ENCODE peak calls at places on chromosomes 12 and 14, in four cellular contexts. F is H1, L is K562, O is SK-N-SH. T is an unnamed sample.
A peak's percentile ranks its signal among the peaks of the same experiment; 100 is the strongest.

GRCh38 chr12:80894179-80894578 is 43.6 kb downstream of the LIN7A start:
- DNase-seq in F (no peak), L (no peak), O (no peak), T (no peak)

GRCh38 chr14:101221549-101222160 is 318.1 kb upstream of the RTL1 start:
- DNase-seq in F (no peak), L (no peak), O (no peak), T (no peak)

GRCh38 chr12:57755454-57756372 is 810 bp downstream of the MARCHF9 start:
- DNase-seq in F (no peak), L (peak; percentile 54), O (peak; percentile 68), T (no peak)

GRCh38 chr12:51887476-51888315 is at the start of gene ANKRD33:
- DNase-seq in F (no peak), L (peak; percentile 88), O (peak; percentile 44), T (no peak)

GRCh38 chr12:125540580-125541204 is 475.5 kb downstream of the AACS start:
- DNase-seq in F (no peak), L (no peak), O (no peak), T (no peak)

GRCh38 chr12:116466536-116466935 is 92.6 kb upstream of the MAP1LC3B2 start:
- DNase-seq in F (no peak), L (no peak), O (no peak), T (no peak)

GRCh38 chr14:51564986-51565604 is 86.6 kb upstream of the FRMD6 start:
- DNase-seq in F (no peak), L (no peak), O (no peak), T (no peak)

GRCh38 chr12:105036937-105037649 is 47.2 kb downstream of the ALDH1L2 start:
- DNase-seq in F (no peak), L (no peak), O (no peak), T (no peak)

GRCh38 chr12:32907898-32908476 is 11.4 kb upstream of the PKP2 start:
- DNase-seq in F (no peak), L (no peak), O (no peak), T (no peak)

GRCh38 chr14:53411110-53411509 is 258.0 kb upstream of the DDHD1 start:
- DNase-seq in F (no peak), L (no peak), O (no peak), T (no peak)

GRCh38 chr14:22542360-22542759 is 46.7 kb downstream of the DAD1 start:
- DNase-seq in F (no peak), L (no peak), O (no peak), T (no peak)

GRCh38 chr14:96098309-96098998 is 59.3 kb downstream of the C14orf132 start:
- DNase-seq in F (peak; percentile 58), L (peak; percentile 20), O (peak; percentile 70), T (peak; percentile 7)

GRCh38 chr12:93125126-93125525 is 196.0 kb upstream of the EEA1 start:
- DNase-seq in F (no peak), L (no peak), O (no peak), T (no peak)

GRCh38 chr14:99660006-99660566 is 15.2 kb downstream of the HHIPL1 start:
- DNase-seq in F (no peak), L (no peak), O (no peak), T (no peak)

GRCh38 chr12:124862768-124863408 is 776 bp downstream of the SCARB1 start:
- DNase-seq in F (no peak), L (peak; percentile 63), O (peak; percentile 70), T (no peak)

GRCh38 chr14:34081126-34081575 is 130.3 kb upstream of the EGLN3 start:
- DNase-seq in F (no peak), L (no peak), O (no peak), T (no peak)

GRCh38 chr12:121673013-121673441 is 3.6 kb upstream of the MORN3 start:
- DNase-seq in F (no peak), L (peak; percentile 31), O (peak; percentile 71), T (no peak)

GRCh38 chr12:11958216-11959091 is 112.3 kb upstream of the BCL2L14 start:
- DNase-seq in F (no peak), L (no peak), O (no peak), T (no peak)

GRCh38 chr14:36383674-36384421 is 63.4 kb upstream of the MBIP start:
- DNase-seq in F (no peak), L (no peak), O (no peak), T (no peak)

GRCh38 chr12:112862570-112863137 is 44.1 kb upstream of the OAS1 start:
- DNase-seq in F (no peak), L (no peak), O (no peak), T (no peak)

DNA sequence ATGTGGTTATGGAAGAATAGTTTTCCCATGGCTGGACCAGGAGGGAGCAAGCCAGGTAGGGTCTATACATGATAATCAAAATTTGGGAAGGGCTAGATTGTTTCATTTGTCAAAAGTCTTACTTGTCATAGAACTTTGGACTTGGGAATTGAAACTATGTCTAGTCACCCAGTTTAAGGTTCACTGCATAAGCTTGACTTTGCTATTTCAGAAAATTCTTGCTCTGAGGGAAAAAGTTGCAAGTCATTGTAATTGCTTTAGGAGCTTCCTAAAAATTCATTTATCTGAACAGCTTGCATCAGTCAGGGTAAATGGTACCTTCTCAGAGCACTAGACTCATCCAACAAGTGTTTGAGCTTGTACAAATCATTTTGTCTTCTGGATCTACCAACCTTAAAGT is 1194.7 kb downstream of the GALC start:
- DNase-seq in F (no peak), L (no peak), O (no peak), T (no peak)
- TF ChIP-seq NRF1 in F (no peak), L (no peak), O (no peak), T (no peak)

DNA sequence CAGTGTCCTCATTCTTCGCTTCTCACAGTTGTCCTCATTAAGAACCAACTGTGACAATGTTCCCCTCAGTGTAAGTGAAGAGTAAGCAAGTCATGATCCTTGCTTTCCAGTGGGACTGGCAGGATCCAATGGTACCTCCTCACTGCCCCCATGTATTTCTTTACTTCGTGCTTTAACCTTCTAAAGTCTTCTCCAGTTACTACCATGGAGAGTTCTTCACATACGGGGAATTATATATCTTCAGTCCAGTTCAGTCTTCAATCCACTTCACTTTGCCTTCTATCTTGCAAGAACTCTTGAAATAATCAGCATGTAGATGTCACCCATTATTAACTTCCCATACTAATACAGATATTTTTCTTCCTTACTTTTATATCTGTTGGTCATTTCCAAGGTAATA is 381.9 kb upstream of the GARIN6 start:
- DNase-seq in F (no peak), L (no peak), O (no peak), T (no peak)
- TF ChIP-seq MAX in F (no peak), L (no peak), O (no peak), T (no peak)

GRCh38 chr12:26789731-26790644 is 43.0 kb downstream of the ITPR2 start:
- DNase-seq in F (no peak), L (no peak), O (no peak), T (no peak)

GRCh38 chr12:26790645-26790994 is 42.4 kb downstream of the ITPR2 start:
- DNase-seq in F (no peak), L (no peak), O (no peak), T (no peak)

GRCh38 chr12:26795899-26796298 is 37.1 kb downstream of the ITPR2 start:
- DNase-seq in F (no peak), L (no peak), O (no peak), T (no peak)

GRCh38 chr12:26787125-26787495 is 45.9 kb downstream of the ITPR2 start:
- DNase-seq in F (no peak), L (no peak), O (peak; percentile 65), T (no peak)

GRCh38 chr12:26791328-26791791 is 41.6 kb downstream of the ITPR2 start:
- DNase-seq in F (no peak), L (no peak), O (no peak), T (peak; percentile 54)
- TF ChIP-seq NRF1 in F (no peak), L (no peak), O (no peak), T (no peak)

GRCh38 chr12:64178122-64178521 is 44.0 kb downstream of the KICS2 start:
- DNase-seq in F (no peak), L (no peak), O (no peak), T (no peak)
- TF ChIP-seq MAX in F (no peak), L (no peak), O (no peak), T (no peak)

GRCh38 chr14:86462193-86462592 is 932.2 kb downstream of the FLRT2 start:
- DNase-seq in F (no peak), L (no peak), O (no peak), T (no peak)
- TF ChIP-seq NRF1 in F (no peak), L (no peak), O (no peak), T (no peak)

DNA sequence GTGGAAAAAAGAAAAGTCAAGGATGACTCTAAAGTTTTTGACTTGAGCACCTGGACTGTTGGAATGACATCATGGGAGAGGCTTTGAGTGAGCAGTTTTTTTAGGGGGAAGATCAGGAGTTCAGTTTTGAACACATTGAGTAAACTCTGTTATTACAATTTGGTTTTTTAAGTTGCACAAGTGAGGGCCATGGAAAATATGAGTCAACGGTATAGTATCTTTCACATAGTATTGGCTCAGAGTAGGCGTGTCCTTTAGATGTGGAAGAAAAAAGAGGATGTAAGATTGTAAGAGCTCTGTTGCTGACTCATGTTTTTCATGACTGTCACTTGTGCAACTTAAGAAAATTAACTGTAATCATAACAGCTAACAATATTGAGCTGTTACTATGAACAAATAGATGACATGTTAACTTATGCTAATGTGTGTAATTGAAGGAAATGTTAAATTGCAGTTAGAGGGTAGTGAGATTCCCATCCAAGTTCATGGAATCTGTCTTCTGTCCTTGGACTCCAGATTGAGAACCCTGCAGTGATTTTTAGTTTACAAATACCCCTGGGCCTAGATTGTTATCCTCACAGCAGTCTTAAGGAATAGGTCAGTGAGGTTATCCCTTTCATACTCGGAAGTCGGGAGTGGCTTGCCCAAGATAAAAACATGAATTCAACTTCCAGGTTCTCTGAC is 48.1 kb upstream of the ATP2B1 start:
- DNase-seq in F (no peak), L (peak; percentile 41), O (no peak), T (peak; percentile 97)
- TF ChIP-seq MAX in F (no peak), L (no peak), O (no peak), T (no peak)

GRCh38 chr14:25048170-25049126 is 1.5 kb downstream of the STXBP6 start:
- DNase-seq in F (no peak), L (peak; percentile 11), O (no peak), T (no peak)
- TF ChIP-seq NRF1 in F (no peak), L (no peak), O (no peak), T (no peak)

GRCh38 chr14:28599605-28600004 is 167.0 kb upstream of the FOXG1 start:
- DNase-seq in F (no peak), L (no peak), O (no peak), T (no peak)

GRCh38 chr14:28599191-28599590 is 167.4 kb upstream of the FOXG1 start:
- DNase-seq in F (no peak), L (no peak), O (no peak), T (no peak)

DNA sequence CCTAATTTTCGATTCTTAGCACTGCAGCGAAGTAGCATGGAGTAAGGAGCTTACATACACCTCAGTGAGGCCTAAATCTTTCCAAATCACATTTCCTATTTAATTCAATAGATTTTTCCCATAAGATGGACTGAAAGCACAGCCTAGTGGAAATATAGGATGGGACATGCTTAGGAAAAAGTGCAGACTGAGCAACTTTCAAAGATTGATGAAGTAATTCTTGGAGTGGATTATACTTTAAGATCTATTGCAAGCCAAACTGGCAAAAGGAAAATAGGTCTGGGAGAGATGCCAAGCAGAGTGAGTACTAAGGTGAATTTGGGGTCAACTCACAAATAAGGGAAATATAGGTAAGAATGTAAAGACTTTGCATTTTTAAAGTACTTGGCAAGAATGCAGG is 170.3 kb upstream of the FOXG1 start:
- DNase-seq in F (no peak), L (no peak), O (no peak), T (no peak)
- TF ChIP-seq MAX in F (no peak), L (no peak), O (no peak), T (no peak)